ENCODE peak calls at places on chromosomes 1 and 21, in ten cellular contexts. D, B, T, U, G, S, L, A, Q and W are unnamed samples.

GRCh38 chr1:33263890-33264504 is 7.7 kb downstream of the ZNF362 start:
- DNase-seq in D (no peak), B (no peak), T (no peak), U (no peak), G (no peak), S (no peak), L (no peak), A (no peak), Q (no peak), W (no peak)

GRCh38 chr1:110672001-110672752 is 2.6 kb downstream of the KCNA3 start:
- DNase-seq in D (peak), B (peak), T (peak), U (no peak), G (no peak), S (peak), L (no peak), A (no peak), Q (no peak), W (no peak)

GRCh38 chr1:109762821-109763645 is 690 bp downstream of the EPS8L3 start:
- DNase-seq in D (peak), B (no peak), T (no peak), U (peak), G (peak), S (no peak), L (peak), A (peak), Q (no peak), W (peak)

GRCh38 chr1:9755441-9755995 is 68.2 kb downstream of the CLSTN1 start:
- DNase-seq in D (no peak), B (no peak), T (no peak), U (no peak), G (no peak), S (no peak), L (no peak), A (no peak), Q (no peak), W (no peak)

GRCh38 chr1:180640531-180640949 is 8.7 kb downstream of the XPR1 start:
- DNase-seq in D (no peak), B (no peak), T (no peak), U (no peak), G (no peak), S (no peak), L (no peak), A (no peak), Q (no peak), W (no peak)

GRCh38 chr1:91752324-91752723 is 133.6 kb downstream of the TGFBR3 start:
- DNase-seq in D (no peak), B (peak), T (no peak), U (no peak), G (no peak), S (no peak), L (peak), A (no peak), Q (no peak), W (no peak)

GRCh38 chr1:174376030-174376429 is 71.7 kb upstream of the GPR52 start:
- DNase-seq in D (no peak), B (no peak), T (no peak), U (no peak), G (no peak), S (no peak), L (no peak), A (no peak), Q (no peak), W (no peak)

GRCh38 chr1:181551249-181551648 is 67.9 kb downstream of the CACNA1E start:
- DNase-seq in D (no peak), B (no peak), T (no peak), U (no peak), G (no peak), S (no peak), L (no peak), A (no peak), Q (no peak), W (no peak)

GRCh38 chr1:204196068-204196795 is at the start of gene KISS1:
- DNase-seq in D (no peak), B (no peak), T (no peak), U (no peak), G (no peak), S (no peak), L (peak), A (no peak), Q (no peak), W (peak)

GRCh38 chr1:31703431-31704260 is at the start of gene COL16A1:
- DNase-seq in D (no peak), B (peak), T (no peak), U (peak), G (no peak), S (no peak), L (peak), A (peak), Q (no peak), W (peak)

GRCh38 chr1:19374926-19375325 is 62.8 kb downstream of the SLC66A1 start:
- DNase-seq in D (no peak), B (no peak), T (no peak), U (peak), G (no peak), S (no peak), L (no peak), A (no peak), Q (no peak), W (no peak)

GRCh38 chr1:59674605-59675004 is 140.1 kb upstream of the HOOK1 start:
- DNase-seq in D (no peak), B (no peak), T (no peak), U (no peak), G (peak), S (no peak), L (no peak), A (no peak), Q (no peak), W (no peak)

GRCh38 chr21:17250651-17251294 is 262.1 kb upstream of the CXADR start:
- DNase-seq in D (no peak), B (no peak), T (no peak), U (no peak), G (no peak), S (no peak), L (no peak), A (no peak), Q (no peak), W (no peak)